ENCODE peak calls at places on chromosomes 11 and 22, in nine cellular contexts. I, S, L, C, P, F, U, J and T are unnamed samples.

GRCh38 chr22:38766076-38766777 is 10.4 kb upstream of the SUN2 start:
- DNase-seq in F (peak; percentile 79), P (no peak), L (peak; percentile 27), J (peak; percentile 61), U (no peak), C (peak; percentile 71), I (peak; percentile 64), S (peak; percentile 75), T (no peak)

GRCh38 chr11:118857385-118857784 is 26.3 kb upstream of the CXCR5 start:
- DNase-seq in S (no peak), F (no peak), P (no peak), C (no peak), U (no peak), L (no peak), I (no peak), J (no peak), T (no peak)

GRCh38 chr11:17256512-17256911 is 20.0 kb upstream of the NUCB2 start:
- DNase-seq in J (no peak), L (no peak), C (no peak), S (peak; percentile 92), U (no peak), F (no peak), P (peak; percentile 97), I (no peak), T (peak; percentile 59)

GRCh38 chr11:117019871-117020270 is 78.4 kb downstream of the SIK3 start:
- DNase-seq in F (no peak), P (no peak), U (no peak), J (no peak), I (no peak), S (no peak), L (no peak), C (no peak), T (no peak)

GRCh38 chr22:43151251-43152000 is at the start of gene TSPO:
- DNase-seq in S (peak; percentile 63), F (no peak), I (peak; percentile 87), P (no peak), J (peak; percentile 44), L (peak; percentile 58), C (peak; percentile 56), U (no peak), T (no peak)

GRCh38 chr11:34495724-34496377 is 17.7 kb downstream of the ELF5 start:
- DNase-seq in S (no peak), U (peak; percentile 50), C (no peak), F (peak; percentile 92), L (no peak), P (no peak), I (no peak), J (no peak), T (no peak)

GRCh38 chr11:32752001-32752400 is 42.5 kb downstream of the CCDC73 start:
- DNase-seq in U (no peak), J (no peak), I (no peak), L (no peak), P (no peak), F (no peak), C (no peak), S (no peak), T (no peak)

GRCh38 chr11:16081756-16082531 is 274.4 kb downstream of the SOX6 start:
- DNase-seq in J (no peak), U (no peak), I (no peak), F (no peak), L (no peak), S (no peak), C (no peak), P (no peak), T (no peak)

GRCh38 chr22:40743740-40744139 is 64.5 kb downstream of the MCHR1 start:
- DNase-seq in P (no peak), F (no peak), L (no peak), C (no peak), I (no peak), U (no peak), S (no peak), J (no peak), T (no peak)

GRCh38 chr11:105670811-105671210 is 60.9 kb downstream of the GRIA4 start:
- DNase-seq in I (no peak), S (peak; percentile 30), P (no peak), F (peak; percentile 13), L (no peak), C (no peak), J (no peak), U (no peak), T (no peak)

GRCh38 chr11:106624377-106624776 is 393.9 kb downstream of the GUCY1A2 start:
- DNase-seq in U (no peak), I (no peak), S (no peak), L (no peak), P (no peak), J (peak; percentile 39), C (no peak), F (no peak), T (no peak)

GRCh38 chr11:2771758-2772466 is 72.1 kb upstream of the KCNQ1OT1 start:
- DNase-seq in L (no peak), F (no peak), C (no peak), I (no peak), S (no peak), U (no peak), J (peak; percentile 44), P (no peak), T (no peak)

GRCh38 chr11:12777208-12777874 is 103.1 kb downstream of the TEAD1 start:
- DNase-seq in S (peak; percentile 44), J (no peak), P (peak; percentile 80), L (no peak), I (no peak), C (no peak), U (no peak), F (no peak), T (no peak)